ENCODE peak calls at places on chromosomes 4 and X, in seven cellular contexts. J, A, Q, F, E, H and W are unnamed samples.

GRCh38 chrX:118219866-118220265 is 103.3 kb upstream of the KLHL13 start:
- DNase-seq in J (no peak), A (no peak), Q (no peak), F (no peak), E (no peak), H (no peak), W (no peak)

GRCh38 chrX:2967998-2968909 is 38.1 kb upstream of the ARSH start:
- DNase-seq in J (no peak), A (no peak), Q (peak), F (no peak), E (peak), H (peak), W (no peak)

GRCh38 chrX:134520860-134521390 is 61.0 kb downstream of the HPRT1 start:
- DNase-seq in J (no peak), A (peak), Q (peak), F (no peak), E (no peak), H (peak), W (no peak)

GRCh38 chrX:31036895-31037294 is 34.9 kb downstream of the FTHL17 start:
- DNase-seq in J (no peak), A (peak), Q (peak), F (no peak), E (peak), H (peak), W (no peak)

GRCh38 chr4:175954685-175955084 is 111.0 kb upstream of the WDR17 start:
- DNase-seq in J (no peak), A (no peak), Q (no peak), F (no peak), E (no peak), H (no peak), W (no peak)

GRCh38 chr4:76216521-76216920 is 2.9 kb upstream of the SCARB2 start:
- DNase-seq in J (no peak), A (no peak), Q (no peak), F (no peak), E (no peak), H (no peak), W (no peak)

GRCh38 chr4:101730291-101731117 is 60.0 kb upstream of the BANK1 start:
- DNase-seq in J (peak), A (peak), Q (peak), F (peak), E (peak), H (peak), W (peak)

GRCh38 chr4:2928242-2929155 is 34.7 kb downstream of the NOP14 start:
- DNase-seq in J (no peak), A (no peak), Q (no peak), F (no peak), E (no peak), H (no peak), W (peak)

GRCh38 chrX:2391869-2392606 is 108.7 kb downstream of the DHRSX start:
- DNase-seq in J (no peak), A (peak), Q (peak), F (no peak), E (no peak), H (peak), W (no peak)

GRCh38 chrX:23907106-23907495 is 637 bp downstream of the APOO start:
- DNase-seq in J (no peak), A (no peak), Q (no peak), F (no peak), E (no peak), H (peak), W (no peak)

GRCh38 chrX:147875866-147876596 is 35.7 kb upstream of the FMR1 start:
- DNase-seq in J (no peak), A (no peak), Q (no peak), F (no peak), E (no peak), H (no peak), W (no peak)

GRCh38 chr4:2696423-2696822 is 59.7 kb downstream of the TNIP2 start:
- DNase-seq in J (no peak), A (no peak), Q (no peak), F (no peak), E (no peak), H (no peak), W (no peak)

GRCh38 chrX:107324493-107325310 is 118.3 kb downstream of the DNAAF6 start:
- DNase-seq in J (peak), A (no peak), Q (peak), F (no peak), E (no peak), H (peak), W (no peak)

GRCh38 chr4:2457481-2458295 is 11.2 kb upstream of the RNF4 start:
- DNase-seq in J (no peak), A (no peak), Q (no peak), F (no peak), E (no peak), H (no peak), W (no peak)

GRCh38 chr4:29002151-29002550 is 1718.0 kb upstream of the PCDH7 start:
- DNase-seq in J (no peak), A (no peak), Q (no peak), F (no peak), E (no peak), H (peak), W (no peak)

GRCh38 chr4:183330841-183331240 is 8.6 kb upstream of the CLDN24 start:
- DNase-seq in J (no peak), A (no peak), Q (no peak), F (no peak), E (no peak), H (no peak), W (no peak)

GRCh38 chrX:154013614-154014360 is 5.9 kb downstream of the IRAK1 start:
- DNase-seq in J (peak), A (no peak), Q (peak), F (peak), E (no peak), H (peak), W (no peak)

GRCh38 chrX:1403228-1403627 is 11.3 kb upstream of the SLC25A6 start:
- DNase-seq in J (no peak), A (no peak), Q (no peak), F (no peak), E (no peak), H (no peak), W (no peak)

GRCh38 chr4:108247511-108248088 is 78.9 kb upstream of the LEF1 start:
- DNase-seq in J (no peak), A (peak), Q (peak), F (no peak), E (no peak), H (peak), W (no peak)

GRCh38 chr4:78322032-78322431 is 229.5 kb upstream of the ANXA3 start:
- DNase-seq in J (no peak), A (no peak), Q (no peak), F (no peak), E (peak), H (no peak), W (no peak)

GRCh38 chr4:2172161-2172560 is 69.8 kb downstream of the HAUS3 start:
- DNase-seq in J (no peak), A (no peak), Q (no peak), F (no peak), E (no peak), H (no peak), W (no peak)

GRCh38 chrX:136065044-136065671 is 79.9 kb downstream of the SLC9A6 start:
- DNase-seq in J (peak), A (no peak), Q (peak), F (peak), E (no peak), H (no peak), W (no peak)

GRCh38 chr4:7073526-7074390 is 5.9 kb upstream of the GRPEL1 start:
- DNase-seq in J (no peak), A (peak), Q (peak), F (no peak), E (peak), H (peak), W (no peak)

GRCh38 chrX:37860731-37861130 is 13.4 kb upstream of the DYNLT3 start:
- DNase-seq in J (no peak), A (no peak), Q (no peak), F (no peak), E (no peak), H (no peak), W (no peak)

GRCh38 chrX:96861228-96861627 is 22.5 kb upstream of the RPA4 start:
- DNase-seq in J (no peak), A (no peak), Q (no peak), F (no peak), E (no peak), H (no peak), W (no peak)

GRCh38 chr4:168440442-168441264 is 39.6 kb downstream of the DDX60L start:
- DNase-seq in J (no peak), A (peak), Q (peak), F (no peak), E (no peak), H (no peak), W (no peak)

GRCh38 chr4:112951362-112951962 is 98.0 kb upstream of the ANK2 start:
- DNase-seq in J (no peak), A (no peak), Q (peak), F (peak), E (no peak), H (peak), W (no peak)

GRCh38 chr4:79678472-79679202 is 270.6 kb upstream of the GK2 start:
- DNase-seq in J (no peak), A (no peak), Q (no peak), F (no peak), E (no peak), H (no peak), W (no peak)

GRCh38 chr4:165425629-165426028 is 46.8 kb downstream of the CPE start:
- DNase-seq in J (no peak), A (no peak), Q (no peak), F (no peak), E (no peak), H (no peak), W (no peak)

GRCh38 chr4:181647396-181648107 is 595.6 kb upstream of the TENM3 start:
- DNase-seq in J (no peak), A (no peak), Q (no peak), F (no peak), E (no peak), H (peak), W (no peak)

GRCh38 chr4:25585901-25586523 is 69.6 kb upstream of the SLC34A2 start:
- DNase-seq in J (no peak), A (no peak), Q (no peak), F (no peak), E (no peak), H (no peak), W (no peak)

GRCh38 chr4:186097386-186097785 is 7.1 kb upstream of the FAM149A start:
- DNase-seq in J (no peak), A (no peak), Q (no peak), F (no peak), E (no peak), H (no peak), W (no peak)

GRCh38 chr4:106695846-106696245 is 327.3 kb upstream of the GIMD1 start:
- DNase-seq in J (no peak), A (no peak), Q (no peak), F (no peak), E (no peak), H (no peak), W (no peak)

GRCh38 chr4:106691749-106692148 is 323.2 kb upstream of the GIMD1 start:
- DNase-seq in J (no peak), A (peak), Q (no peak), F (no peak), E (no peak), H (peak), W (no peak)

GRCh38 chr4:106687026-106687425 is 318.4 kb upstream of the GIMD1 start:
- DNase-seq in J (no peak), A (no peak), Q (no peak), F (no peak), E (no peak), H (no peak), W (no peak)

GRCh38 chr4:106694232-106694631 is 325.7 kb upstream of the GIMD1 start:
- DNase-seq in J (no peak), A (no peak), Q (no peak), F (no peak), E (no peak), H (no peak), W (no peak)

DNA sequence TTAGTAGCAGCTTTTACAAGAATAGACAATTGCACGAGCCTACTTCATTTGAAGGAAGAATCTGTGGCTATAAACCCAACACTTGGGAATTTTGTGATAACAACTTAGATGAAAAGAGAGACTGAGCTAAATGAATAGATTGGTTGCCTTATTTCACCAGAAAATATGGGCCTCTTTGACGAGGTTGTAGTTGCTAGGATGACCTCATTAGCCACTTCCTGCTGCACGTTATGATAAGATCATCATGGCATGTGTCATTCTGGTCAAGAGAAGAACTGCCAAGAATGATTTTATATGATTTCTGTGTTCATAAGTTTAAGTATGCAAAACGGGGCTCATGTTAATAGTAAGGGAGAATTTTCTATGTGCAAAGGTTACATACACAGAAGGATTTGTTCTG is 321.9 kb upstream of the GIMD1 start:
- DNase-seq in J (no peak), A (no peak), Q (peak), F (no peak), E (no peak), H (no peak), W (no peak)
- H3K27ac ChIP-seq in J (no peak), A (no peak), Q (no peak), F (no peak), E (no peak), H (no peak), W (no peak)

GRCh38 chrX:110315541-110315940 is 2.3 kb downstream of the AMMECR1 start:
- DNase-seq in J (no peak), A (no peak), Q (no peak), F (no peak), E (no peak), H (no peak), W (no peak)

GRCh38 chrX:110317079-110317819 is 636 bp downstream of the AMMECR1 start:
- DNase-seq in J (peak), A (no peak), Q (no peak), F (peak), E (peak), H (peak), W (no peak)

GRCh38 chrX:110318664-110318968 is 731 bp upstream of the AMMECR1 start:
- DNase-seq in J (no peak), A (no peak), Q (peak), F (no peak), E (no peak), H (no peak), W (no peak)

GRCh38 chrX:110317820-110318663 is at the start of gene AMMECR1:
- DNase-seq in J (peak), A (peak), Q (peak), F (peak), E (peak), H (peak), W (peak)

DNA sequence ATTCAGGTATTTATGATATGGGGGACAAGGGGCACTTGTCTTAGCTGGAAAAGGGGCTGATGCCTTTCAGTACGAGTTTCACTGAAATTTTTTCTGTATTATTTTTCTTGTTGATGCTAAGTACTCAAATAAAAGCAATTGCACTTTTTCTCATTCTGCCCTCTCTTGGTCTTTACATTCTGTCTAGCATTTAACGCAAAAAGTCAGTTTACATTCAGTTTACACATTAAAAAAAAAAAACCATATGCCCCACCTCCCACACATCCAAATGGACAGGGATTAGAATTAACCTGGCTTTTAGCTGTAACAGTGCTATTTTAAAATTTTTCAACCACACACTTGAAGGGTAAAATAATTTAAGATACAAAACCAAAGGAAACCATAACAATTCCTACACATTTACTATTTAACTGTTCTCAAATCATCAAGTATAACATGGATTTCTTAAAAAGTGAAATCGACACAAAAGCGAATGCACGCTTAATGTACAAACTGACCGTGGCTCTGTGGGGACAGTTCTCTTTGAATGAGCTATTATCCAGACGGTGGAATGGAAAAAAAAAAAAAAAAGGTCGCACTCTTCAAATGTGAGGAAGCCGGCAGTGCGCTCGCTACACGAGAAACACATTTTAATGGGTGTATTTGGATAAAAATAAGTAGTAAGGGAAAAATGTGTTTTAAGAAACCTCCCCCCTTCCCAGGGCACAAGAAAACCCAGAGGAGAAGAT is 1.4 kb downstream of the AMMECR1 start:
- DNase-seq in J (no peak), A (no peak), Q (no peak), F (no peak), E (no peak), H (no peak), W (no peak)
- H3K27ac ChIP-seq in J (no peak), A (no peak), Q (no peak), F (peak), E (no peak), H (no peak), W (no peak)

GRCh38 chrX:72685018-72685417 is 29.1 kb downstream of the PHKA1 start:
- DNase-seq in J (no peak), A (no peak), Q (no peak), F (no peak), E (no peak), H (no peak), W (no peak)
- H3K27ac ChIP-seq in J (no peak), A (peak), Q (peak), F (no peak), E (no peak), H (no peak), W (no peak)

GRCh38 chr4:158799856-158800255 is 31.0 kb downstream of the FNIP2 start:
- DNase-seq in J (no peak), A (no peak), Q (no peak), F (no peak), E (no peak), H (no peak), W (no peak)
- H3K27ac ChIP-seq in J (no peak), A (no peak), Q (no peak), F (no peak), E (no peak), H (no peak), W (no peak)

DNA sequence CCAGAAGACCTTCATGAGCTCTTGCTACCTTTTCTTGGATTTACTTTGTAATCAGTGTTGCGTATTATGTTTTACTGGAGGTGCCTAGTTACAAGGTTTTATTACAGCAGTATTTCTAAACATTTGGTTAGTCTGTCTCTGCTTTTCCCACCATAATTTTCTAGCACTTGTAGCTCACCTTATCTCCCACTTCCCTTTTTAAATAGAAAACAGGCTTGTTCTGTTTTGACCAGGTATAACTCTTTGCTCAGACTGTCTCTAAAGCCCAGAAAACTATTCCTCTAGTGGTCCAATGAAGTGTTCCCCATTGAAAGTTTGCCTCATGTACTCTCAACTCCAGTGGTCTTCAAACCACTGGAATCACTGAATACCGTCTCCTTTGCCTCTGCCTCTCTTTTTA is 43.9 kb downstream of the AFF1 start:
- DNase-seq in J (no peak), A (no peak), Q (no peak), F (no peak), E (no peak), H (no peak), W (no peak)
- H3K27ac ChIP-seq in J (no peak), A (no peak), Q (peak), F (no peak), E (no peak), H (no peak), W (no peak)